ENCODE peak calls at places on chromosomes 12 and 14, in seven cellular contexts. W is HCEC 1CT; B is COR-L47; N is naive thymus-derived CD8-positive, alpha-beta T cell; J is activated B cell treated with CpG ODN at 0.5 μM for 24 hours; Y is stimulated activated CD8-positive, alpha-beta memory T cell treated with anti-CD3 and anti-CD28 coated beads, Interleukin-4, amount 100 ng/mL, for 48 hours; I is ACHN. F is an unnamed sample.

GRCh38 chr12:38689704-38690103 is 215.7 kb downstream of the CPNE8 start:
- DNase-seq in B (no peak), J (no peak), W (peak), N (no peak), I (no peak), Y (no peak), F (no peak)

GRCh38 chr12:11657511-11657910 is 8.0 kb downstream of the ETV6 start:
- DNase-seq in N (no peak), B (no peak), I (no peak), W (no peak), Y (no peak), J (no peak), F (no peak)

GRCh38 chr12:56337753-56338221 is 897 bp upstream of the IL23A start:
- DNase-seq in J (no peak), N (no peak), Y (peak), W (peak), I (no peak), B (no peak), F (no peak)

GRCh38 chr14:61498303-61498702 is 176.9 kb downstream of the PRKCH start:
- DNase-seq in N (no peak), I (no peak), W (no peak), J (no peak), B (no peak), Y (no peak), F (no peak)

GRCh38 chr12:58833844-58834243 is 86.5 kb downstream of the LRIG3 start:
- DNase-seq in B (peak), Y (no peak), I (peak), J (no peak), W (peak), N (no peak), F (peak)

GRCh38 chr14:100706200-100706599 is 20.5 kb upstream of the DLK1 start:
- DNase-seq in N (no peak), W (no peak), J (no peak), I (no peak), Y (no peak), B (no peak), F (no peak)

GRCh38 chr12:45219621-45220020 is 3.7 kb downstream of the ANO6 start:
- DNase-seq in B (no peak), N (no peak), J (no peak), Y (no peak), W (no peak), I (no peak), F (no peak)

GRCh38 chr12:11822071-11822818 is 172.8 kb downstream of the ETV6 start:
- DNase-seq in W (no peak), I (peak), Y (peak), B (no peak), J (peak), N (no peak), F (peak)

GRCh38 chr14:90726656-90727055 is 89.6 kb downstream of the TTC7B start:
- DNase-seq in I (no peak), B (peak), Y (no peak), W (no peak), J (no peak), N (no peak), F (no peak)

GRCh38 chr14:22231022-22231421 is 358.0 kb downstream of the DAD1 start:
- DNase-seq in N (peak), B (no peak), I (no peak), J (no peak), W (no peak), Y (no peak), F (no peak)

GRCh38 chr12:52791271-52792184 is 4.4 kb downstream of the KRT3 start:
- DNase-seq in J (no peak), W (no peak), I (no peak), N (no peak), B (no peak), Y (no peak), F (no peak)

GRCh38 chr12:52296572-52297215 is 5.4 kb upstream of the KRT81 start:
- DNase-seq in W (no peak), J (no peak), B (no peak), I (no peak), N (peak), Y (no peak), F (peak)

GRCh38 chr12:56137853-56138571 is 9.9 kb downstream of the ESYT1 start:
- DNase-seq in I (no peak), B (no peak), Y (no peak), J (no peak), N (no peak), W (no peak), F (no peak)

GRCh38 chr14:95683793-95684192 is 2.4 kb upstream of the TCL1B start:
- DNase-seq in W (no peak), Y (peak), I (peak), N (no peak), B (peak), J (no peak), F (peak)

GRCh38 chr14:23057757-23058653 is 685 bp upstream of the CDH24 start:
- DNase-seq in I (peak), J (peak), Y (peak), N (peak), B (no peak), W (peak), F (no peak)

GRCh38 chr12:116406529-116406928 is 129.0 kb upstream of the MED13L start:
- DNase-seq in Y (no peak), N (no peak), I (no peak), W (peak), B (no peak), J (no peak), F (no peak)

GRCh38 chr14:52080817-52081755 is 12.2 kb upstream of the NID2 start:
- DNase-seq in Y (no peak), B (no peak), I (peak), W (peak), N (no peak), J (no peak), F (no peak)

GRCh38 chr12:129984097-129984496 is 80.3 kb upstream of the TMEM132D start:
- DNase-seq in B (no peak), J (no peak), N (no peak), I (no peak), W (no peak), Y (no peak), F (no peak)

GRCh38 chr12:46369095-46369473 is 3.5 kb downstream of the SLC38A2 start:
- DNase-seq in I (no peak), J (no peak), Y (no peak), B (no peak), W (peak), N (no peak), F (peak)

GRCh38 chr12:118541945-118542344 is 165.6 kb downstream of the SUDS3 start:
- DNase-seq in J (no peak), B (no peak), W (peak), I (no peak), Y (no peak), N (no peak), F (no peak)

GRCh38 chr12:50249464-50250229 is 33.7 kb downstream of the LIMA1 start:
- DNase-seq in Y (peak), I (no peak), W (no peak), N (no peak), B (no peak), J (no peak), F (no peak)

GRCh38 chr12:96687719-96688118 is 198.3 kb downstream of the CFAP54 start:
- DNase-seq in N (no peak), B (no peak), J (no peak), Y (no peak), I (no peak), W (no peak), F (peak)

GRCh38 chr12:44031472-44032185 is 195.7 kb downstream of the TMEM117 start:
- DNase-seq in B (no peak), J (no peak), Y (no peak), I (no peak), N (no peak), W (no peak), F (peak)

GRCh38 chr12:117069926-117070900 is 29.0 kb downstream of the TESC start:
- DNase-seq in B (no peak), Y (no peak), N (peak), W (no peak), I (no peak), J (no peak), F (no peak)

GRCh38 chr12:12017798-12018197 is 52.9 kb upstream of the BCL2L14 start:
- DNase-seq in B (no peak), W (no peak), N (no peak), Y (no peak), I (no peak), J (no peak), F (peak)

GRCh38 chr14:37202265-37202664 is 4.5 kb downstream of the MIPOL1 start:
- DNase-seq in N (no peak), J (no peak), Y (no peak), I (no peak), B (no peak), W (peak), F (peak)

GRCh38 chr14:100059433-100059781 is 5.8 kb upstream of the EVL start:
- DNase-seq in I (no peak), J (no peak), N (no peak), W (no peak), B (no peak), Y (no peak), F (no peak)